ENCODE peak calls at places on chromosomes 16 and 17, in seven cellular contexts. W is cardiac muscle cell, G is Peyer's patch, P is IMR-90, Q is stomach, V is spleen, M is mucosa of descending colon. U is an unnamed sample. For H3K4me1, the result is how much of the 10 kb centered on the place peaks cover.

GRCh38 chr16:70594569-70594968 is 51.8 kb upstream of the IL34 start:
- DNase-seq in G (no peak), M (no peak), Q (peak), P (no peak), V (no peak), W (no peak), U (peak)

GRCh38 chr16:25140459-25140858 is 28.9 kb downstream of the LCMT1 start:
- DNase-seq in G (no peak), P (peak), M (no peak), V (no peak), W (no peak), Q (no peak), U (no peak)

GRCh38 chr17:721540-721937 is 6.9 kb upstream of the VPS53 start:
- DNase-seq in W (no peak), Q (no peak), M (no peak), G (no peak), P (no peak), V (no peak), U (no peak)

GRCh38 chr17:37447641-37448040 is 41.0 kb downstream of the TADA2A start:
- DNase-seq in P (peak), W (no peak), M (no peak), G (no peak), V (no peak), Q (no peak), U (no peak)

GRCh38 chr17:12979826-12980500 is 37.9 kb downstream of the ELAC2 start:
- DNase-seq in Q (no peak), V (no peak), G (no peak), M (no peak), W (peak), P (peak), U (no peak)

GRCh38 chr16:24538756-24539294 is 541 bp upstream of the RBBP6 start:
- DNase-seq in W (no peak), G (no peak), M (no peak), P (no peak), Q (peak), V (no peak), U (no peak)

GRCh38 chr17:74282587-74283370 is 8.7 kb downstream of the DNAI2 start:
- DNase-seq in M (no peak), P (no peak), W (no peak), Q (no peak), G (peak), V (no peak), U (no peak)

GRCh38 chr16:77677129-77677528 is 45.2 kb upstream of the NUDT7 start:
- DNase-seq in P (no peak), W (no peak), M (no peak), V (no peak), Q (no peak), G (no peak), U (no peak)

GRCh38 chr16:2532494-2533141 is 1.4 kb upstream of the CEMP1 start:
- DNase-seq in W (peak), M (peak), G (peak), Q (peak), P (peak), V (peak), U (peak)

GRCh38 chr17:38559025-38559879 is 46.5 kb downstream of the SRCIN1 start:
- DNase-seq in M (peak), Q (peak), V (peak), P (peak), G (peak), W (peak), U (peak)

GRCh38 chr16:2475413-2476344 is 752 bp downstream of the TBC1D24 start:
- DNase-seq in P (no peak), Q (peak), V (peak), G (no peak), M (peak), W (no peak), U (peak)

GRCh38 chr17:28575126-28575795 is 1.4 kb downstream of the ALDOC start:
- DNase-seq in W (no peak), G (peak), V (no peak), M (no peak), P (no peak), Q (no peak), U (no peak)
- TF ChIP-seq CTCF in W (no peak), G (no peak), V (no peak), M (no peak), P (peak), Q (no peak), U (no peak)

GRCh38 chr17:49760909-49761558 is 2.9 kb downstream of the FAM117A start:
- DNase-seq in P (no peak), W (no peak), V (no peak), Q (no peak), G (no peak), M (no peak), U (no peak)

GRCh38 chr17:49764559-49765180 is 739 bp upstream of the FAM117A start:
- DNase-seq in W (no peak), M (no peak), Q (no peak), G (no peak), P (no peak), V (no peak), U (no peak)

GRCh38 chr17:49763735-49764558 is at the start of gene FAM117A:
- DNase-seq in G (peak), V (peak), P (peak), M (peak), Q (peak), W (peak), U (peak)

GRCh38 chr17:49760296-49760695 is 3.6 kb downstream of the FAM117A start:
- DNase-seq in M (no peak), P (no peak), W (no peak), G (no peak), V (no peak), Q (no peak), U (no peak)

GRCh38 chr17:49762148-49762941 is 1.6 kb downstream of the FAM117A start:
- DNase-seq in V (no peak), W (no peak), Q (no peak), G (no peak), M (no peak), P (peak), U (no peak)
- H3K4me1 ChIP-seq in V (half or more), W (under half), Q (under half), G (under half), M (under half), P (under half), U (under half)

GRCh38 chr16:88533945-88534641 is 36.1 kb upstream of the ZC3H18 start:
- DNase-seq in W (peak), Q (peak), P (peak), M (peak), V (peak), G (peak), U (peak)
- H3K4me3 ChIP-seq in W (peak), Q (peak), P (peak), M (peak), V (peak), G (peak), U (peak)

GRCh38 chr17:69679839-69680238 is 265.3 kb downstream of the MAP2K6 start:
- DNase-seq in G (no peak), M (no peak), Q (no peak), P (no peak), W (no peak), V (no peak), U (no peak)

GRCh38 chr17:69672924-69673323 is 258.4 kb downstream of the MAP2K6 start:
- DNase-seq in W (peak), P (peak), G (no peak), V (no peak), Q (no peak), M (no peak), U (no peak)

GRCh38 chr17:69677130-69677529 is 262.6 kb downstream of the MAP2K6 start:
- DNase-seq in P (no peak), G (no peak), M (no peak), Q (no peak), V (no peak), W (no peak), U (no peak)
- TF ChIP-seq CTCF in P (no peak), G (no peak), M (no peak), Q (no peak), V (no peak), W (no peak), U (no peak)

U was measured in upper lobe of right lung.